ENCODE peak calls at places on chromosomes 13 and 19, in six cellular contexts. R is K562, H is RWPE1, G is body of pancreas, M is suprapubic skin, B is AG04450. N is an unnamed sample.

GRCh38 chr13:107427531-107427930 is 787.8 kb downstream of the LIG4 start:
- DNase-seq in R (no peak), H (no peak), G (no peak), M (no peak), B (no peak), N (no peak)

GRCh38 chr13:44230736-44231135 is 142.9 kb upstream of the SERP2 start:
- DNase-seq in R (no peak), H (no peak), G (no peak), M (no peak), B (no peak), N (peak; percentile 97)

GRCh38 chr19:32817252-32817912 is 52.2 kb downstream of the SLC7A9 start:
- DNase-seq in R (no peak), H (no peak), G (no peak), M (peak; percentile 28), B (no peak), N (no peak)

GRCh38 chr19:31294189-31294588 is 55.0 kb downstream of the TSHZ3 start:
- DNase-seq in R (no peak), H (no peak), G (no peak), M (no peak), B (no peak), N (no peak)

GRCh38 chr13:21579754-21580316 is 24.1 kb downstream of the MICU2 start:
- DNase-seq in R (no peak), H (no peak), G (no peak), M (no peak), B (no peak), N (no peak)

GRCh38 chr13:32734511-32734910 is 148.3 kb downstream of the PDS5B start:
- DNase-seq in R (no peak), H (peak; percentile 52), G (no peak), M (no peak), B (peak; percentile 20), N (peak; percentile 45)

GRCh38 chr19:14507704-14508246 is 10.4 kb downstream of the DNAJB1 start:
- DNase-seq in R (no peak), H (no peak), G (no peak), M (no peak), B (no peak), N (peak; percentile 34)

GRCh38 chr13:23901365-23901764 is 4.1 kb upstream of the C1QTNF9B start:
- DNase-seq in R (no peak), H (peak; percentile 57), G (no peak), M (no peak), B (no peak), N (no peak)

GRCh38 chr13:113548171-113548641 is 36.3 kb upstream of the TFDP1 start:
- DNase-seq in R (no peak), H (no peak), G (no peak), M (no peak), B (no peak), N (no peak)

GRCh38 chr13:110055089-110055488 is 251.9 kb downstream of the COL4A1 start:
- DNase-seq in R (no peak), H (no peak), G (no peak), M (no peak), B (no peak), N (no peak)

GRCh38 chr19:49455729-49456128 is 2.7 kb downstream of the ALDH16A1 start:
- DNase-seq in R (no peak), H (no peak), G (no peak), M (no peak), B (no peak), N (no peak)

GRCh38 chr19:3073931-3074595 is 11.8 kb upstream of the TLE5 start:
- DNase-seq in R (no peak), H (no peak), G (peak; percentile 47), M (no peak), B (no peak), N (peak; percentile 47)

GRCh38 chr13:27641711-27642502 is 20.2 kb downstream of the POLR1D start:
- DNase-seq in R (no peak), H (no peak), G (no peak), M (no peak), B (no peak), N (no peak)

GRCh38 chr13:33260168-33261098 is 25.1 kb downstream of the STARD13 start:
- DNase-seq in R (no peak), H (no peak), G (no peak), M (no peak), B (no peak), N (peak; percentile 56)

GRCh38 chr13:59343993-59344780 is 819.5 kb downstream of the DIAPH3 start:
- DNase-seq in R (no peak), H (no peak), G (peak; percentile 77), M (no peak), B (no peak), N (no peak)

GRCh38 chr19:46571495-46571894 is 29.6 kb upstream of the CALM3 start:
- DNase-seq in R (peak; percentile 46), H (peak; percentile 31), G (no peak), M (no peak), B (no peak), N (no peak)

GRCh38 chr13:77696863-77697207 is 652 bp upstream of the SLAIN1 start:
- DNase-seq in R (no peak), H (no peak), G (no peak), M (no peak), B (no peak), N (no peak)

GRCh38 chr13:77698211-77699058 is 948 bp downstream of the SLAIN1 start:
- DNase-seq in R (no peak), H (no peak), G (peak; percentile 43), M (no peak), B (no peak), N (no peak)

GRCh38 chr13:77701305-77701704 is 3.8 kb downstream of the SLAIN1 start:
- DNase-seq in R (no peak), H (no peak), G (no peak), M (no peak), B (no peak), N (no peak)

GRCh38 chr13:77697208-77698103 is at the start of gene SLAIN1:
- DNase-seq in R (peak; percentile 84), H (no peak), G (peak; percentile 88), M (peak; percentile 83), B (no peak), N (no peak)

GRCh38 chr13:77699059-77699680 is 1.7 kb downstream of the SLAIN1 start:
- DNase-seq in R (no peak), H (no peak), G (no peak), M (no peak), B (no peak), N (no peak)
- H3K27ac ChIP-seq in R (no peak overlapping the region), H (no peak overlapping the region), G (peak overlapping the region; percentile 86), M (no peak overlapping the region), B (no peak overlapping the region), N (no peak overlapping the region)

GRCh38 chr13:101640797-101641400 is 188.4 kb downstream of the ITGBL1 start:
- DNase-seq in R (no peak), H (peak; percentile 72), G (no peak), M (no peak), B (peak; percentile 18), N (no peak)
- H3K27ac ChIP-seq in R (no peak overlapping the region), H (no peak overlapping the region), G (no peak overlapping the region), M (no peak overlapping the region), B (no peak overlapping the region), N (peak overlapping the region; percentile 57)

GRCh38 chr19:4216832-4217231 is 12.5 kb upstream of the EBI3 start:
- DNase-seq in R (no peak), H (no peak), G (no peak), M (no peak), B (no peak), N (no peak)

GRCh38 chr19:4210166-4210731 is 19.1 kb upstream of the EBI3 start:
- DNase-seq in R (no peak), H (no peak), G (no peak), M (no peak), B (no peak), N (no peak)

GRCh38 chr19:4215807-4216206 is 13.5 kb upstream of the EBI3 start:
- DNase-seq in R (no peak), H (no peak), G (no peak), M (no peak), B (no peak), N (no peak)

GRCh38 chr19:4217429-4218264 is 11.7 kb upstream of the EBI3 start:
- DNase-seq in R (no peak), H (no peak), G (no peak), M (no peak), B (no peak), N (no peak)

GRCh38 chr19:4213116-4213515 is 16.2 kb upstream of the EBI3 start:
- DNase-seq in R (no peak), H (no peak), G (no peak), M (no peak), B (no peak), N (no peak)
- H3K27ac ChIP-seq in R (no peak overlapping the region), H (no peak overlapping the region), G (no peak overlapping the region), M (no peak overlapping the region), B (no peak overlapping the region), N (no peak overlapping the region)

GRCh38 chr13:75787249-75787940 is 151.3 kb downstream of the LMO7 start:
- DNase-seq in R (no peak), H (no peak), G (no peak), M (no peak), B (no peak), N (no peak)

GRCh38 chr13:75789451-75790197 is 153.5 kb downstream of the LMO7 start:
- DNase-seq in R (no peak), H (no peak), G (no peak), M (no peak), B (no peak), N (peak; percentile 68)

GRCh38 chr13:75788494-75788991 is 152.4 kb downstream of the LMO7 start:
- DNase-seq in R (no peak), H (no peak), G (no peak), M (no peak), B (peak; percentile 85), N (no peak)

GRCh38 chr13:75783906-75784485 is 147.9 kb downstream of the LMO7 start:
- DNase-seq in R (no peak), H (no peak), G (no peak), M (no peak), B (no peak), N (no peak)

GRCh38 chr13:75785130-75785529 is 149.0 kb downstream of the LMO7 start:
- DNase-seq in R (no peak), H (no peak), G (no peak), M (no peak), B (no peak), N (no peak)
- H3K27ac ChIP-seq in R (no peak overlapping the region), H (no peak overlapping the region), G (no peak overlapping the region), M (no peak overlapping the region), B (no peak overlapping the region), N (no peak overlapping the region)

DNA sequence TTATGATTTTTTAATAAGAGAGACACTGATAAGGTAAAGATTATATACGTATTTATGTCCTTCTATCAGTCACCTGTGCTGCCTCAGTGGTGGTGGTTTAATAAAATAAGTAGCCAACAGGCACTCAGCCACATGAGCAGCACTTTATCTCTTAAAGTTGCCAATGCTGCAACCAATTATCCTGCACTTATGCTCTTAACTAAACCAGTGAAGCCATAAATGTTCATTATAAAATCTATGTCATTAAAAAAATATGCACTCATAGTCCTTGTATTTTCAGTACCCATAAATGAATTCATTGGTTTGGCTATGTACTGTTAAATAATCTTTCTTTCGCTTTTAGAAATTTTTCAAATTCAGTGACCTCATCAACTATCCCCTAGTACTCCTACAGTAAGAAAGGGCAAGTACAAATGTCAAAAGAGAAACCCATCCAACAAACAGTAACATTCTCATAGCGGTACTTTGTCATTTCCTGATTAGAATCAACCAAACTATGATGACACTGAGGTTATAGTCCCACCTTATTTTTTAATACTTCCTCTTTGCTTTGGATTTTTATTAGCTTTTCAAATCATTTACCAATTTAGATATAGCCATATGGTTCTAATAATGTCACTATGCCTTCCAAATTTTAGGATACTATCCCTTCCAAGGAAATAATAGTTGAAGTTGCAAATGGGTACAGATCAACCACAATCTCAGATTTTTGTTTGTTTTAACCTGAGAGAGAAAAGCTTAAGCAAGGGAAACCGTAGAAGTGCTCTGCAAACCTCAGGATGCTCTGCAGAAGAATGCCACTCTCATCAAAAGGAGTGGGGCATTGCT is 190.9 kb downstream of the KLF12 start:
- DNase-seq in R (no peak), H (no peak), G (no peak), M (no peak), B (no peak), N (no peak)
- H3K27ac ChIP-seq in R (no peak overlapping the region), H (no peak overlapping the region), G (no peak overlapping the region), M (no peak overlapping the region), B (no peak overlapping the region), N (no peak overlapping the region)